ENCODE peak calls at places on chromosomes 16 and 17, in five cellular contexts. F is lung, S is cardiac muscle cell, O is body of pancreas, Y is IMR-90. V is an unnamed sample.

GRCh38 chr17:74408262-74408661 is 23.6 kb upstream of the GPRC5C start:
- DNase-seq in F (peak; percentile 41), S (peak; percentile 79), O (peak; percentile 31), Y (no peak), V (no peak)

GRCh38 chr16:63289834-63290460 is 1253.7 kb upstream of the CDH8 start:
- DNase-seq in F (no peak), S (peak; percentile 37), O (peak; percentile 55), Y (no peak), V (no peak)

GRCh38 chr16:87698241-87698640 is 67.5 kb downstream of the KLHDC4 start:
- DNase-seq in F (no peak), S (no peak), O (no peak), Y (no peak), V (no peak)

GRCh38 chr17:82495844-82496528 is 23.5 kb upstream of the FOXK2 start:
- DNase-seq in F (no peak), S (no peak), O (no peak), Y (no peak), V (no peak)

GRCh38 chr16:3951861-3952332 is 71.4 kb upstream of the CREBBP start:
- DNase-seq in F (no peak), S (peak; percentile 44), O (no peak), Y (peak; percentile 28), V (no peak)

GRCh38 chr16:51818342-51818944 is 667.4 kb upstream of the SALL1 start:
- DNase-seq in F (no peak), S (peak; percentile 57), O (peak; percentile 76), Y (peak; percentile 73), V (no peak)

GRCh38 chr16:69188716-69189115 is 1.8 kb downstream of the SNTB2 start:
- DNase-seq in F (no peak), S (peak; percentile 44), O (no peak), Y (peak; percentile 67), V (no peak)

GRCh38 chr16:77777745-77778144 is 10.6 kb upstream of the VAT1L start:
- DNase-seq in F (no peak), S (no peak), O (no peak), Y (no peak), V (no peak)

GRCh38 chr17:68824707-68825106 is 130.5 kb downstream of the ABCA8 start:
- DNase-seq in F (no peak), S (no peak), O (no peak), Y (no peak), V (no peak)

GRCh38 chr17:975321-975982 is 4.1 kb downstream of the NXN start:
- DNase-seq in F (no peak), S (no peak), O (no peak), Y (no peak), V (no peak)

GRCh38 chr17:39239640-39240314 is 14.0 kb upstream of the STAC2 start:
- DNase-seq in F (peak; percentile 56), S (no peak), O (peak; percentile 58), Y (no peak), V (peak; percentile 71)

GRCh38 chr16:70576431-70577255 is 53.0 kb downstream of the SF3B3 start:
- DNase-seq in F (no peak), S (peak; percentile 85), O (no peak), Y (peak; percentile 86), V (no peak)
- H3K27ac ChIP-seq in F (no peak overlapping the region), S (peak overlapping the region; percentile 73), O (no peak overlapping the region), Y (peak overlapping the region; percentile 60), V (peak overlapping the region; percentile 47)

GRCh38 chr16:70253291-70254094 is 1.8 kb upstream of the EXOSC6 start:
- DNase-seq in F (no peak), S (peak; percentile 51), O (peak; percentile 30), Y (peak; percentile 36), V (peak; percentile 21)
- TF ChIP-seq CTCF in F (no peak), S (peak; percentile 66), O (peak; percentile 16), Y (peak; percentile 52), V (peak; percentile 55)

DNA sequence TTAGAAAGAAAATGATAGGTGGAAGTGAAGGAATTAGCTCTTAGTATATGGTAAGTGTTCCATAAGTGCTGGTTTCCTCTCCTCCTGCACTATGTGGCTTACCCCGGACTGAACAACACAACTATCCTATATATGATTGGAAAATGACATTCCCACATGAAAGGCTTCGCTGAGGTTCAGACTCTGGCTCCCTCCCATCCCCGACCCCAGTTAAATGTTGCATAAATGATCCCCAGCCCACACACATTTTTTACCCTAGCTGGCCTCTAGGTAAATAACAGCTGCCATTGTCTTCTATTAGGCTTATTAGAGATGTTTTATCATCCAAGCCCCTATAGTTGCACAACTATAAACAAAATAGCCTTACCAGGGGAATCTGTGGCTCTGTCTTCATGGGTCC is 495.6 kb upstream of the CDH11 start:
- DNase-seq in F (no peak), S (peak; percentile 13), O (no peak), Y (no peak), V (no peak)
- H3K27ac ChIP-seq in F (no peak overlapping the region), S (no peak overlapping the region), O (no peak overlapping the region), Y (no peak overlapping the region), V (no peak overlapping the region)

DNA sequence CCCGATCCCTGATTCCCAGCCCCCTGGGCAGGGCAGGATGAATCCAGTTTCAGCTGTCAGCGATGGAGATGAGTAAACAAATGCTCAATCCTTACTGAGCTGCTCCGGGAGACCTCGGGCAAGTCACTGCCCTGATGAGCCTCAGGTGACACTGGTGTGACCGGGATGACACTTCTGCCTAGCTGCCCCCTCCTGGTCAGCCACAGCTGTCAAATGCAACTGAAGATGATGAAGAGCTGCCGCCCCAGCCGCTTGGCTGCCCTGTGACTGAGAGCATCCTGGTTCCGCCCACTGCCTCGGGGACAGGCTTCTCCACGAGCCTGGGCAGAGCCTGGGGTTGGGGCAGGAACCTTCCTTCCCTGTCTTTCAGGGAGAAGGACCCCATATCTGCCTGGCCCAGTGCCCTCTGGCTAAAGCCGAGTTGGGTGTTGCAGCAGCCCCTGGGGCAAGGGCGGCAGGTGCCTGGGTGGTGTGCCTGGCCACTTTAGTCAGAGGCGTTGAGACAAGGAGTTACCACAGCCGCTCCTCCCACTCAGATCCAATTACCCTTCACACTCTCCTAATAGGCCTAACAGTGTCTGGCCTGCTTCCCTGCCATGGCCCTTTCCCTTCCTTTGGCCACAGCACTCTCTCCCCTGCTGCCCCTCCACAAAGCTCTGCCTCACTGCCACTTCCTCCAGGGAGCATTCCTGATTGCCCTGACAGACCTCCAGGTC is 5.5 kb downstream of the CCL17 start:
- DNase-seq in F (no peak), S (peak; percentile 19), O (no peak), Y (no peak), V (no peak)
- TF ChIP-seq CTCF in F (no peak), S (no peak), O (no peak), Y (no peak), V (no peak)

GRCh38 chr17:17941015-17941414 is 31.2 kb downstream of the TOM1L2 start:
- DNase-seq in F (no peak), S (no peak), O (no peak), Y (no peak), V (no peak)

GRCh38 chr17:17937450-17937849 is 34.8 kb downstream of the TOM1L2 start:
- DNase-seq in F (no peak), S (no peak), O (no peak), Y (peak; percentile 57), V (no peak)

GRCh38 chr17:17940451-17940911 is 31.7 kb downstream of the TOM1L2 start:
- DNase-seq in F (no peak), S (no peak), O (no peak), Y (peak; percentile 47), V (no peak)

GRCh38 chr17:17937958-17938357 is 34.2 kb downstream of the TOM1L2 start:
- DNase-seq in F (no peak), S (no peak), O (no peak), Y (no peak), V (no peak)

GRCh38 chr17:17938388-17939107 is 33.7 kb downstream of the TOM1L2 start:
- DNase-seq in F (no peak), S (no peak), O (no peak), Y (no peak), V (no peak)
- H3K27ac ChIP-seq in F (peak overlapping the region; percentile 43), S (no peak overlapping the region), O (no peak overlapping the region), Y (no peak overlapping the region), V (no peak overlapping the region)

V was measured in CD4-positive, alpha-beta T cell.